ENCODE peak calls at places on chromosomes 7 and 10, in eight cellular contexts. H is effector CD4-positive, alpha-beta T cell; E is NAMALWA; F is activated CD4-positive, CD25-positive, alpha-beta regulatory T cell; U is EH; L is T-helper 9 cell; J is neural crest cell; X is substantia nigra. C is an unnamed sample.

GRCh38 chr10:16779375-16779774 is 37.8 kb downstream of the RSU1 start:
- DNase-seq in H (peak; percentile 16), E (peak; percentile 8), F (peak; percentile 17), U (no peak), L (no peak), J (no peak), X (no peak), C (no peak)

GRCh38 chr10:125262920-125263319 is 102.6 kb upstream of the CTBP2 start:
- DNase-seq in H (no peak), E (no peak), F (no peak), U (no peak), L (no peak), J (no peak), X (no peak), C (no peak)

GRCh38 chr7:35386816-35387429 is 133.0 kb upstream of the TBX20 start:
- DNase-seq in H (no peak), E (no peak), F (no peak), U (no peak), L (no peak), J (no peak), X (no peak), C (no peak)

GRCh38 chr7:121313793-121314676 is 14.8 kb upstream of the WNT16 start:
- DNase-seq in H (no peak), E (peak; percentile 77), F (no peak), U (peak; percentile 76), L (no peak), J (no peak), X (no peak), C (no peak)

GRCh38 chr7:43461349-43462024 is 121.4 kb upstream of the STK17A start:
- DNase-seq in H (no peak), E (no peak), F (no peak), U (no peak), L (no peak), J (no peak), X (no peak), C (no peak)

GRCh38 chr7:140557809-140558518 is 78.7 kb upstream of the MKRN1 start:
- DNase-seq in H (no peak), E (no peak), F (no peak), U (no peak), L (no peak), J (no peak), X (no peak), C (no peak)

GRCh38 chr10:112402917-112403316 is 29.0 kb downstream of the ACSL5 start:
- DNase-seq in H (no peak), E (no peak), F (no peak), U (no peak), L (no peak), J (no peak), X (no peak), C (no peak)

GRCh38 chr7:151132461-151133205 is 34.9 kb downstream of the GBX1 start:
- DNase-seq in H (no peak), E (no peak), F (no peak), U (no peak), L (no peak), J (no peak), X (no peak), C (no peak)

GRCh38 chr10:71161429-71161828 is 50.9 kb upstream of the UNC5B start:
- DNase-seq in H (no peak), E (peak; percentile 0), F (no peak), U (peak; percentile 2), L (no peak), J (no peak), X (no peak), C (no peak)

GRCh38 chr10:80289451-80290287 is at the start of gene MAT1A:
- DNase-seq in H (no peak), E (no peak), F (no peak), U (peak; percentile 17), L (no peak), J (no peak), X (no peak), C (no peak)

GRCh38 chr10:62709200-62709599 is 95.3 kb upstream of the ADO start:
- DNase-seq in H (no peak), E (no peak), F (no peak), U (no peak), L (no peak), J (no peak), X (no peak), C (no peak)

GRCh38 chr10:46092523-46093195 is 46.6 kb upstream of the MSMB start:
- DNase-seq in H (peak; percentile 9), E (peak; percentile 24), F (no peak), U (no peak), L (no peak), J (no peak), X (no peak), C (peak; percentile 28)

GRCh38 chr10:69010151-69010640 is 21.6 kb downstream of the KIFBP start:
- DNase-seq in H (no peak), E (no peak), F (no peak), U (no peak), L (no peak), J (no peak), X (no peak), C (no peak)

GRCh38 chr10:21336476-21337170 is 188.9 kb downstream of the SKIDA1 start:
- DNase-seq in H (no peak), E (no peak), F (no peak), U (peak; percentile 98), L (no peak), J (no peak), X (no peak), C (no peak)

GRCh38 chr7:122397381-122397780 is 92.8 kb upstream of the FEZF1 start:
- DNase-seq in H (no peak), E (no peak), F (no peak), U (no peak), L (no peak), J (no peak), X (no peak), C (no peak)

GRCh38 chr7:139294951-139295555 is 46.1 kb upstream of the FMC1 start:
- DNase-seq in H (no peak), E (no peak), F (no peak), U (no peak), L (no peak), J (no peak), X (no peak), C (no peak)

C was measured in SIG-M5.